ENCODE peak calls at places on chromosome 11, in eight cellular contexts. J is kidney tubule cell, P is hypothalamus, Q is T-helper 9 cell, M is ELF-1, G is esophagus squamous epithelium, Y is GDM1, U is fibroblast of the conjunctiva. I is an unnamed sample.

GRCh38 chr11:12473366-12473765 is 96.0 kb downstream of the PARVA start:
- DNase-seq in Y (no peak), M (no peak), Q (no peak), P (no peak), J (no peak), G (no peak), U (no peak), I (no peak)

GRCh38 chr11:63829823-63830489 is 9.0 kb upstream of the MARK2 start:
- DNase-seq in M (peak), G (no peak), P (no peak), U (no peak), Q (no peak), Y (peak), J (peak), I (no peak)

GRCh38 chr11:65338680-65339079 is 5.0 kb downstream of the DPF2 start:
- DNase-seq in Y (no peak), U (no peak), M (no peak), G (no peak), Q (no peak), J (no peak), P (no peak), I (no peak)

GRCh38 chr11:69646493-69647201 is 5.7 kb downstream of the CCND1 start:
- DNase-seq in P (no peak), Y (no peak), U (no peak), Q (no peak), J (peak), G (no peak), M (peak), I (no peak)

GRCh38 chr11:504053-504993 is 2.7 kb downstream of the RNH1 start:
- DNase-seq in J (peak), Y (no peak), P (no peak), U (peak), G (no peak), M (peak), Q (no peak), I (no peak)

GRCh38 chr11:125071831-125072209 is 8.7 kb downstream of the SLC37A2 start:
- DNase-seq in P (no peak), Y (no peak), Q (no peak), U (no peak), J (no peak), G (no peak), M (no peak), I (no peak)

GRCh38 chr11:77407613-77408012 is 66.3 kb downstream of the PAK1 start:
- DNase-seq in Y (peak), G (no peak), U (peak), Q (no peak), P (peak), J (peak), M (peak), I (peak)

GRCh38 chr11:45431301-45432018 is 145.3 kb upstream of the SYT13 start:
- DNase-seq in Q (no peak), G (no peak), P (no peak), M (no peak), Y (no peak), J (no peak), U (no peak), I (no peak)

GRCh38 chr11:88484873-88485621 is 147.5 kb upstream of the CTSC start:
- DNase-seq in Q (no peak), Y (peak), J (peak), G (no peak), P (no peak), M (peak), U (peak), I (peak)

GRCh38 chr11:44113018-44113417 is 17.5 kb downstream of the EXT2 start:
- DNase-seq in G (no peak), Q (no peak), P (no peak), M (no peak), J (no peak), U (no peak), Y (no peak), I (no peak)

GRCh38 chr11:67302571-67303131 is 679 bp upstream of the SSH3 start:
- DNase-seq in J (peak), Q (no peak), P (no peak), G (no peak), M (peak), U (no peak), Y (no peak), I (peak)

GRCh38 chr11:114075891-114076441 is 16.5 kb downstream of the ZBTB16 start:
- DNase-seq in P (no peak), Y (no peak), J (peak), U (peak), G (no peak), Q (no peak), M (peak), I (peak)

GRCh38 chr11:127919206-127920000 is 668.0 kb downstream of the ETS1 start:
- DNase-seq in Q (no peak), U (peak), M (no peak), P (no peak), Y (no peak), J (peak), G (no peak), I (peak)

GRCh38 chr11:131365601-131366000 is 4.8 kb upstream of the NTM start:
- DNase-seq in Q (no peak), P (no peak), Y (no peak), J (no peak), U (no peak), M (no peak), G (no peak), I (no peak)

GRCh38 chr11:11387906-11388305 is 34.9 kb upstream of the CSNK2A3 start:
- DNase-seq in P (no peak), Y (no peak), Q (no peak), M (no peak), U (no peak), G (no peak), J (no peak), I (no peak)

GRCh38 chr11:73249858-73250773 is 22.0 kb upstream of the P2RY6 start:
- DNase-seq in G (no peak), U (no peak), Y (no peak), J (peak), P (no peak), Q (no peak), M (no peak), I (no peak)

GRCh38 chr11:12842933-12843636 is 166.0 kb upstream of the RASSF10 start:
- DNase-seq in U (no peak), G (no peak), P (no peak), Q (no peak), Y (no peak), M (peak), J (peak), I (peak)

GRCh38 chr11:134754823-134755198 is 342.8 kb upstream of the B3GAT1 start:
- DNase-seq in G (no peak), P (no peak), M (no peak), J (no peak), Q (no peak), Y (no peak), U (no peak), I (no peak)

GRCh38 chr11:120801801-120802689 is 221.9 kb upstream of the TBCEL start:
- DNase-seq in Q (peak), U (peak), J (peak), Y (no peak), G (no peak), P (peak), M (peak), I (peak)

GRCh38 chr11:12092714-12093113 is 17.7 kb upstream of the MICAL2 start:
- DNase-seq in M (peak), J (no peak), U (no peak), G (no peak), Q (no peak), P (peak), Y (no peak), I (no peak)

GRCh38 chr11:130612291-130612802 is 163.9 kb downstream of the ADAMTS15 start:
- DNase-seq in M (no peak), J (no peak), Q (no peak), P (no peak), G (no peak), Y (no peak), U (no peak), I (no peak)

GRCh38 chr11:110565690-110566336 is 136.1 kb downstream of the FDX1 start:
- DNase-seq in Q (no peak), U (no peak), G (no peak), M (no peak), Y (no peak), P (no peak), J (no peak), I (peak)

GRCh38 chr11:70090989-70091388 is 12.9 kb downstream of the ANO1 start:
- DNase-seq in J (no peak), M (no peak), U (no peak), G (no peak), Y (no peak), Q (no peak), P (peak), I (no peak)

GRCh38 chr11:27615833-27616232 is 84.4 kb downstream of the BDNF start:
- DNase-seq in P (no peak), Q (no peak), M (no peak), Y (no peak), J (no peak), G (no peak), U (no peak), I (no peak)

GRCh38 chr11:130548491-130548833 is 100.0 kb downstream of the ADAMTS15 start:
- DNase-seq in Q (no peak), G (no peak), M (no peak), J (peak), P (no peak), Y (no peak), U (no peak), I (peak)

GRCh38 chr11:96105197-96105895 is 181.4 kb upstream of the MTMR2 start:
- DNase-seq in Y (no peak), P (no peak), U (no peak), Q (no peak), J (peak), G (no peak), M (no peak), I (no peak)

GRCh38 chr11:130383363-130384168 is 44.8 kb downstream of the ADAMTS8 start:
- DNase-seq in U (peak), Q (no peak), Y (peak), M (peak), G (no peak), J (peak), P (no peak), I (peak)

GRCh38 chr11:67033661-67034166 is 10.8 kb downstream of the SYT12 start:
- DNase-seq in P (peak), U (peak), J (peak), G (no peak), M (no peak), Y (no peak), Q (no peak), I (peak)

GRCh38 chr11:101127699-101128570 is 1.7 kb downstream of the PGR start:
- DNase-seq in Y (no peak), M (peak), J (no peak), U (no peak), G (no peak), P (no peak), Q (no peak), I (no peak)

GRCh38 chr11:12717851-12718291 is 43.6 kb downstream of the TEAD1 start:
- DNase-seq in G (no peak), M (no peak), P (no peak), J (peak), Y (no peak), U (no peak), Q (peak), I (no peak)

GRCh38 chr11:83364500-83365059 is 78.4 kb upstream of the CCDC90B start:
- DNase-seq in Y (no peak), Q (no peak), P (no peak), M (no peak), G (no peak), J (peak), U (no peak), I (peak)

GRCh38 chr11:115352805-115353483 is 151.3 kb downstream of the CADM1 start:
- DNase-seq in M (no peak), J (no peak), G (no peak), Q (no peak), P (no peak), Y (no peak), U (no peak), I (no peak)

GRCh38 chr11:108733479-108734116 is 68.7 kb downstream of the DDX10 start:
- DNase-seq in P (no peak), Y (no peak), Q (no peak), G (no peak), J (peak), U (peak), M (no peak), I (peak)

GRCh38 chr11:36532908-36533601 is 23.0 kb upstream of the TRAF6 start:
- DNase-seq in P (no peak), Y (peak), J (no peak), U (no peak), M (peak), G (no peak), Q (no peak), I (no peak)

GRCh38 chr11:73265278-73265810 is 6.8 kb upstream of the P2RY6 start:
- DNase-seq in M (no peak), J (no peak), G (no peak), Q (no peak), Y (no peak), P (no peak), U (no peak), I (no peak)

GRCh38 chr11:65870706-65871681 is 1.6 kb downstream of the EFEMP2 start:
- DNase-seq in Y (peak), Q (no peak), M (peak), P (no peak), J (no peak), G (no peak), U (no peak), I (no peak)

GRCh38 chr11:21289686-21290085 is 620.3 kb downstream of the NELL1 start:
- DNase-seq in J (no peak), Q (no peak), P (no peak), G (no peak), U (no peak), Y (no peak), M (peak), I (no peak)

GRCh38 chr11:114775849-114776621 is 97.7 kb downstream of the NXPE2 start:
- DNase-seq in Y (no peak), U (no peak), J (no peak), G (no peak), Q (no peak), M (peak), P (peak), I (no peak)